ENCODE peak calls at places on chromosome 21, in seven cellular contexts. Z, L, C, Y, G, D and M are unnamed samples.

GRCh38 chr21:31772674-31773555 is 41.0 kb upstream of the SCAF4 start:
- DNase-seq in Z (peak; percentile 31), L (no peak), C (peak; percentile 2), Y (no peak), G (no peak), D (no peak), M (no peak)

GRCh38 chr21:46104104-46104503 is 6.2 kb downstream of the COL6A2 start:
- DNase-seq in Z (no peak), L (no peak), C (no peak), Y (no peak), G (no peak), D (no peak), M (no peak)

GRCh38 chr21:25496825-25497482 is 110.3 kb downstream of the MRPL39 start:
- DNase-seq in Z (no peak), L (no peak), C (no peak), Y (no peak), G (no peak), D (no peak), M (no peak)

GRCh38 chr21:34583926-34584563 is 30.9 kb downstream of the RCAN1 start:
- DNase-seq in Z (no peak), L (no peak), C (no peak), Y (no peak), G (no peak), D (no peak), M (no peak)

GRCh38 chr21:32403201-32403701 is 9.3 kb upstream of the EVA1C start:
- DNase-seq in Z (no peak), L (peak; percentile 74), C (peak; percentile 83), Y (peak; percentile 83), G (no peak), D (peak; percentile 83), M (no peak)

GRCh38 chr21:39156024-39156423 is 27.2 kb downstream of the PSMG1 start:
- DNase-seq in Z (no peak), L (no peak), C (no peak), Y (no peak), G (no peak), D (no peak), M (no peak)

GRCh38 chr21:26444646-26445045 is 128.4 kb downstream of the CYYR1 start:
- DNase-seq in Z (no peak), L (no peak), C (no peak), Y (no peak), G (no peak), D (no peak), M (no peak)

GRCh38 chr21:46660505-46660904 is 25.0 kb downstream of the PRMT2 start:
- DNase-seq in Z (no peak), L (no peak), C (no peak), Y (no peak), G (no peak), D (no peak), M (no peak)

GRCh38 chr21:42570841-42571387 is 57.3 kb downstream of the SLC37A1 start:
- DNase-seq in Z (no peak), L (no peak), C (peak; percentile 46), Y (no peak), G (no peak), D (no peak), M (no peak)

GRCh38 chr21:36847189-36847588 is 119.3 kb downstream of the HLCS start:
- DNase-seq in Z (no peak), L (peak; percentile 19), C (no peak), Y (no peak), G (no peak), D (peak; percentile 28), M (no peak)

GRCh38 chr21:34830386-34831140 is 161.8 kb downstream of the CLIC6 start:
- DNase-seq in Z (no peak), L (no peak), C (no peak), Y (no peak), G (no peak), D (no peak), M (no peak)

GRCh38 chr21:37751268-37751975 is 164.8 kb downstream of the KCNJ6 start:
- DNase-seq in Z (no peak), L (no peak), C (no peak), Y (no peak), G (no peak), D (no peak), M (no peak)

GRCh38 chr21:41764558-41765392 is 2.1 kb downstream of the RIPK4 start:
- DNase-seq in Z (no peak), L (no peak), C (no peak), Y (no peak), G (no peak), D (peak; percentile 56), M (no peak)

GRCh38 chr21:35649186-35649585 is 411.1 kb downstream of the SETD4 start:
- DNase-seq in Z (no peak), L (no peak), C (no peak), Y (no peak), G (no peak), D (no peak), M (no peak)

GRCh38 chr21:45517249-45518065 is 24.8 kb downstream of the SLC19A1 start:
- DNase-seq in Z (no peak), L (no peak), C (no peak), Y (no peak), G (no peak), D (no peak), M (no peak)

GRCh38 chr21:42861311-42862122 is 17.8 kb downstream of the WDR4 start:
- DNase-seq in Z (no peak), L (no peak), C (no peak), Y (no peak), G (no peak), D (no peak), M (no peak)

GRCh38 chr21:8988696-8989095 is 1532.7 kb upstream of the TPTE start:
- DNase-seq in Z (no peak), L (no peak), C (no peak), Y (no peak), G (no peak), D (no peak), M (no peak)

GRCh38 chr21:32241434-32241785 is 37.4 kb downstream of the MIS18A start:
- DNase-seq in Z (no peak), L (no peak), C (no peak), Y (no peak), G (no peak), D (no peak), M (no peak)

GRCh38 chr21:41727784-41728763 is 38.8 kb downstream of the RIPK4 start:
- DNase-seq in Z (no peak), L (no peak), C (no peak), Y (no peak), G (no peak), D (no peak), M (no peak)

GRCh38 chr21:18041012-18041411 is 203.6 kb upstream of the CHODL start:
- DNase-seq in Z (no peak), L (no peak), C (peak; percentile 75), Y (peak; percentile 85), G (no peak), D (peak; percentile 47), M (no peak)

GRCh38 chr21:32712641-32713040 is 15.2 kb downstream of the SYNJ1 start:
- DNase-seq in Z (no peak), L (no peak), C (no peak), Y (no peak), G (no peak), D (no peak), M (no peak)

GRCh38 chr21:31218830-31219608 is 125.0 kb downstream of the TIAM1 start:
- DNase-seq in Z (no peak), L (no peak), C (no peak), Y (no peak), G (no peak), D (no peak), M (no peak)

GRCh38 chr21:44400791-44401385 is 47.5 kb downstream of the TRPM2 start:
- DNase-seq in Z (no peak), L (no peak), C (no peak), Y (no peak), G (no peak), D (no peak), M (no peak)

GRCh38 chr21:40587786-40588353 is 259.1 kb downstream of the DSCAM start:
- DNase-seq in Z (no peak), L (no peak), C (peak; percentile 31), Y (no peak), G (no peak), D (no peak), M (no peak)

GRCh38 chr21:42199488-42200463 is 19.2 kb upstream of the ABCG1 start:
- DNase-seq in Z (peak; percentile 31), L (no peak), C (no peak), Y (peak; percentile 96), G (no peak), D (peak; percentile 68), M (no peak)

GRCh38 chr21:36654341-36654740 is 44.6 kb upstream of the SIM2 start:
- DNase-seq in Z (no peak), L (peak; percentile 83), C (peak; percentile 94), Y (no peak), G (no peak), D (no peak), M (no peak)

GRCh38 chr21:44637018-44637850 is at the start of gene KRTAP10-10:
- DNase-seq in Z (no peak), L (no peak), C (no peak), Y (no peak), G (no peak), D (no peak), M (no peak)